ENCODE peak calls at places on chromosomes 16 and 17, in five cellular contexts. B is transverse colon, S is thoracic aorta, L is PC-9, Z is ascending aorta. U is an unnamed sample.

GRCh38 chr17:36837616-36838272 is 99.5 kb upstream of the LHX1 start:
- DNase-seq in B (no peak), S (no peak), L (no peak), Z (no peak), U (no peak)

GRCh38 chr16:69318911-69319289 is 7.8 kb downstream of the VPS4A start:
- DNase-seq in B (no peak), S (no peak), L (no peak), Z (no peak), U (no peak)

GRCh38 chr16:27500801-27501200 is 48.9 kb downstream of the GTF3C1 start:
- DNase-seq in B (no peak), S (no peak), L (no peak), Z (no peak), U (peak; percentile 5)

GRCh38 chr16:49462989-49463371 is 89.4 kb downstream of the C16orf78 start:
- DNase-seq in B (no peak), S (no peak), L (no peak), Z (no peak), U (no peak)

GRCh38 chr17:28745052-28745776 is 1.4 kb downstream of the TRAF4 start:
- DNase-seq in B (peak; percentile 67), S (no peak), L (no peak), Z (no peak), U (no peak)

GRCh38 chr16:3959148-3959547 is 78.6 kb upstream of the CREBBP start:
- DNase-seq in B (no peak), S (no peak), L (peak; percentile 33), Z (no peak), U (no peak)

GRCh38 chr17:10120113-10120485 is 78.3 kb downstream of the GAS7 start:
- DNase-seq in B (no peak), S (no peak), L (no peak), Z (no peak), U (no peak)

GRCh38 chr17:45013021-45013997 is 38.1 kb downstream of the DCAKD start:
- DNase-seq in B (no peak), S (no peak), L (no peak), Z (no peak), U (no peak)

GRCh38 chr16:67719778-67720144 is 645 bp upstream of the GFOD2 start:
- DNase-seq in B (peak; percentile 17), S (no peak), L (peak; percentile 7), Z (no peak), U (no peak)

GRCh38 chr17:36509272-36509985 is 22.9 kb downstream of the ZNHIT3 start:
- DNase-seq in B (no peak), S (no peak), L (no peak), Z (no peak), U (no peak)

GRCh38 chr17:46080118-46081017 is 81.3 kb downstream of the STH start:
- DNase-seq in B (no peak), S (no peak), L (no peak), Z (no peak), U (no peak)

GRCh38 chr17:32161029-32161428 is 18.7 kb downstream of the RHOT1 start:
- DNase-seq in B (no peak), S (no peak), L (no peak), Z (no peak), U (no peak)

GRCh38 chr17:66520986-66521385 is 218.6 kb downstream of the PRKCA start:
- DNase-seq in B (no peak), S (no peak), L (no peak), Z (no peak), U (no peak)

GRCh38 chr17:56125830-56126819 is 27.1 kb upstream of the ANKFN1 start:
- DNase-seq in B (no peak), S (no peak), L (peak; percentile 1), Z (no peak), U (peak; percentile 64)

GRCh38 chr17:74601944-74602572 is 10.0 kb upstream of the CD300LD start:
- DNase-seq in B (peak; percentile 23), S (no peak), L (peak; percentile 24), Z (no peak), U (no peak)

GRCh38 chr17:4679652-4680051 is 24.3 kb downstream of the PELP1 start:
- DNase-seq in B (no peak), S (no peak), L (peak; percentile 69), Z (no peak), U (peak; percentile 7)

GRCh38 chr17:63966646-63967265 is 6.0 kb downstream of the SCN4A start:
- DNase-seq in B (no peak), S (no peak), L (no peak), Z (no peak), U (no peak)

GRCh38 chr17:66431910-66432309 is 129.5 kb downstream of the PRKCA start:
- DNase-seq in B (no peak), S (no peak), L (no peak), Z (no peak), U (peak; percentile 56)

GRCh38 chr16:74997042-74997491 is 1.8 kb upstream of the ZNRF1 start:
- DNase-seq in B (no peak), S (no peak), L (no peak), Z (no peak), U (no peak)

GRCh38 chr16:31148281-31148728 is 1.6 kb downstream of the PRSS36 start:
- DNase-seq in B (peak; percentile 88), S (no peak), L (peak; percentile 79), Z (no peak), U (no peak)

GRCh38 chr16:53100131-53100748 is 45.4 kb downstream of the CHD9 start:
- DNase-seq in B (no peak), S (no peak), L (no peak), Z (no peak), U (no peak)

GRCh38 chr17:31158741-31159377 is 64.1 kb downstream of the NF1 start:
- DNase-seq in B (no peak), S (no peak), L (no peak), Z (no peak), U (no peak)

GRCh38 chr16:28543072-28543471 is 4.3 kb upstream of the NUPR1 start:
- DNase-seq in B (peak; percentile 82), S (no peak), L (peak; percentile 30), Z (no peak), U (no peak)

GRCh38 chr17:28173801-28174200 is 131.3 kb downstream of the NLK start:
- DNase-seq in B (no peak), S (no peak), L (no peak), Z (no peak), U (no peak)

GRCh38 chr16:76777721-76778120 is 413.3 kb upstream of the MON1B start:
- DNase-seq in B (no peak), S (no peak), L (no peak), Z (no peak), U (no peak)

GRCh38 chr17:80428796-80429195 is 13.8 kb downstream of the ENDOV start:
- DNase-seq in B (no peak), S (no peak), L (no peak), Z (no peak), U (no peak)

GRCh38 chr17:76558210-76559095 is 18.6 kb downstream of the PRCD start:
- DNase-seq in B (no peak), S (no peak), L (no peak), Z (no peak), U (no peak)

GRCh38 chr17:63881935-63882601 is at the start of gene GH2:
- DNase-seq in B (peak; percentile 50), S (no peak), L (peak; percentile 58), Z (no peak), U (no peak)

GRCh38 chr17:16438173-16438556 is 22.8 kb downstream of the TRPV2 start:
- DNase-seq in B (no peak), S (no peak), L (no peak), Z (no peak), U (no peak)
- H3K4me3 ChIP-seq in B (peak overlapping the region; percentile 8), S (peak overlapping the region; percentile 91), L (peak overlapping the region; percentile 50), Z (peak overlapping the region; percentile 89), U (peak overlapping the region; percentile 20)

GRCh38 chr16:65123846-65124513 is 2.1 kb upstream of the CDH11 start:
- DNase-seq in B (no peak), S (no peak), L (no peak), Z (no peak), U (no peak)

GRCh38 chr16:65120811-65121721 is 797 bp downstream of the CDH11 start:
- DNase-seq in B (no peak), S (no peak), L (no peak), Z (no peak), U (no peak)

GRCh38 chr16:65122724-65122973 is 786 bp upstream of the CDH11 start:
- DNase-seq in B (no peak), S (no peak), L (no peak), Z (no peak), U (no peak)

GRCh38 chr16:65122974-65123845 is 1.3 kb upstream of the CDH11 start:
- DNase-seq in B (peak; percentile 60), S (no peak), L (no peak), Z (no peak), U (no peak)

DNA sequence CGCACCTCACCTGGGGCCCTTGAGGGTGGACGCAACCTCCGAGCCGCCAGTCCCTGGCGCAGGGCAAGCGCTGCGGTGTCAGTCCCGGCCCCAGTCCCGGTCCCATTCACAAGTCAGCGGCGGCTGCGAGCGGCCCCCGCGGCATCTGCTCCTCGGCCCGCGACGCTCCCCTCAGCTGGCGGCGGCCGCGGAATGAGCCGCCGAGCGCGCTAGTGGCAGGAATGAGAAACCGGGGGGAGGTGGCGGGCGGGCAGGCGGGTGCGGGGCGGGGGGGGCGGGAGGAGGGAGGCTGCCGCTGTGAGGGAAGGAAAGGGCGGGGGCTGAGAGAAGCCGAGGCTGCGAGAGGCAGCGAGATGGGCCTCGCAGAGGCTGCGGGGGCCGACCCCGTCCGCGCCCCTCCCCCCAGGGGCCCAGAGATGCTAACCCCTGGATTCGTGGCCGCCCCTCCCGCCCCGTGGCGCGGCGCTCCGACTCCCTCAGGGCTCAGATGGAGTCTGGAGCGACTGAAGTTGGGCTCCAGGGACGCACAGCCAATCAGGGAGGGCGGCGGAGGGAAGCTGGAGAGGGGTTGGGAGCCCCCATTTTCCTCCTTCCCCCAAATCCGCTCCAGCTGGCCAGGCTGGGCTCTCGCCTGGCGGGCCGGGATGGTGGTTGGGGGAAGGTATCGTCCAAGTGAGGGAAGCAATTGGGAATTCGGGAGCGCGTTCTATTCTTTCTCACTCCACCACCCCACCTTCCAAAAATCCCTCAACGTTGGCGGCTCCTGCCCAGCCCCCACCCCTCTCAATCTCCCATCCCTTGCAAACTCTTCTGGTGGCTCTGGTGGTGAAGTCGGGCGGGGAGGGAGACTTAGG is at the start of gene CDH11:
- DNase-seq in B (peak; percentile 38), S (no peak), L (no peak), Z (no peak), U (peak; percentile 38)
- TF ChIP-seq CTCF in B (no peak), S (peak; percentile 79), L (no peak), Z (peak; percentile 75), U (peak; percentile 45)

DNA sequence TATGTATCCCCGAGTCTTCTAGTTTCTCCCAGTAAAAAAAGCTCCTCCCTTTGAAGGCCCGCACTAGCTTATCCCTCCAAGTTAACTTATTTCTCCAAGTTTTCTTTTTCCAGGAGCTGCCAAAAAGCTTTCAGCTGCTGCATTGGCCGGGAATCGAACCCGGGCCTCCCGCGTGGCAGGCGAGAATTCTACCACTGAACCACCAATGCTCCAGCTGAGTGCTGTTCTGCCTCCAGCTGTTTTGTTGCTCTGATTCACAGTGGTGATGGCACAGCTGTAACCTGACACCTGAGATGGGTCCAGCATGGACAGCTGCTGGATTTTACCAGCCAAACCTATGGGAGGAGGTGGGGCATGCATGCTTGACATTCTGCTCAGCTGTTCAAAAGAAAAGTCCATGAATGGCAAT is 22.1 kb downstream of the VAC14 start:
- DNase-seq in B (peak; percentile 38), S (no peak), L (peak; percentile 35), Z (no peak), U (peak; percentile 67)
- H3K36me3 ChIP-seq in B (no peaks in the 10 kb centered on the region), S (peaks cover 36% of the 10 kb centered on the region), L (peaks cover 33% of the 10 kb centered on the region), Z (peaks cover 37% of the 10 kb centered on the region), U (peaks cover 23% of the 10 kb centered on the region)

DNA sequence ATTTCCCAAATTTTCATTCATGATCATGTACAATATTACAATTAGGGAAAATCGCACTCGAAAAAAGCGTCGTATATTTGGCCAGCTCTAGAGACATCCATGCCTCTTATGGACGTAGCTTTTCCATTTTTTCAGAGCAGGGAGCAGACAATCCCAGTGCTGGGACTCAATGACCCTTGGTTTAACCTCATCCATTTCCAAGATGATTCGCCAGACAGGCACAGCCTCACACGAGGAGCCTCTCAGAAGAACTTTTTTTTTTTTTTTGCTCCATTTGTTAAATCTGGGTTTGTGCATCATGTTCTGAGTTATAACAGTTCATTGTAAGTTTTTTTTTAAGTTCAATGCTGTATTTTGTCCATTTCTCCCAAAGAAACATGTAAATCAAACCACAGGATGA is 92.1 kb downstream of the ZDHHC7 start:
- DNase-seq in B (no peak), S (no peak), L (no peak), Z (no peak), U (no peak)
- H3K4me3 ChIP-seq in B (no peak overlapping the region), S (no peak overlapping the region), L (no peak overlapping the region), Z (no peak overlapping the region), U (no peak overlapping the region)